ENCODE peak calls at places on chromosomes 11 and 22, in seven cellular contexts. One of them, this sample, is unnamed.

GRCh38 chr11:105862736-105863367 is 159.2 kb downstream of the MSANTD4 start:
- DNase-seq in activated CD4-positive, alpha-beta T cell treated with anti-CD3 and anti-CD28 coated beads for 24 hours: no peak
- DNase-seq in stimulated activated CD8-positive, alpha-beta memory T cell treated with anti-CD3 and anti-CD28 coated beads, Interleukin-15, amount 100 ng/mL, for 1 hour: no peak
- DNase-seq in NCI-H1092 treated with DMSO at 0.1 percent for 48 hours: peak
- DNase-seq in H1: no peak
- DNase-seq in HS-5: peak
- DNase-seq in colonic mucosa: no peak
- DNase-seq in this sample: peak

GRCh38 chr22:26709617-26710390 is 52.4 kb downstream of the MIAT start:
- DNase-seq in activated CD4-positive, alpha-beta T cell treated with anti-CD3 and anti-CD28 coated beads for 24 hours: no peak
- DNase-seq in stimulated activated CD8-positive, alpha-beta memory T cell treated with anti-CD3 and anti-CD28 coated beads, Interleukin-15, amount 100 ng/mL, for 1 hour: no peak
- DNase-seq in NCI-H1092 treated with DMSO at 0.1 percent for 48 hours: no peak
- DNase-seq in H1: no peak
- DNase-seq in HS-5: no peak
- DNase-seq in colonic mucosa: no peak
- DNase-seq in this sample: no peak

GRCh38 chr22:17918840-17919239 is 105.5 kb downstream of the MICAL3 start:
- DNase-seq in activated CD4-positive, alpha-beta T cell treated with anti-CD3 and anti-CD28 coated beads for 24 hours: no peak
- DNase-seq in stimulated activated CD8-positive, alpha-beta memory T cell treated with anti-CD3 and anti-CD28 coated beads, Interleukin-15, amount 100 ng/mL, for 1 hour: no peak
- DNase-seq in NCI-H1092 treated with DMSO at 0.1 percent for 48 hours: no peak
- DNase-seq in H1: no peak
- DNase-seq in HS-5: no peak
- DNase-seq in colonic mucosa: no peak
- DNase-seq in this sample: no peak

GRCh38 chr11:78912778-78913177 is 338.1 kb upstream of the NARS2 start:
- DNase-seq in activated CD4-positive, alpha-beta T cell treated with anti-CD3 and anti-CD28 coated beads for 24 hours: no peak
- DNase-seq in stimulated activated CD8-positive, alpha-beta memory T cell treated with anti-CD3 and anti-CD28 coated beads, Interleukin-15, amount 100 ng/mL, for 1 hour: no peak
- DNase-seq in NCI-H1092 treated with DMSO at 0.1 percent for 48 hours: no peak
- DNase-seq in H1: no peak
- DNase-seq in HS-5: no peak
- DNase-seq in colonic mucosa: no peak
- DNase-seq in this sample: no peak

GRCh38 chr22:37431811-37432707 is 4.8 kb upstream of the ELFN2 start:
- DNase-seq in activated CD4-positive, alpha-beta T cell treated with anti-CD3 and anti-CD28 coated beads for 24 hours: peak
- DNase-seq in stimulated activated CD8-positive, alpha-beta memory T cell treated with anti-CD3 and anti-CD28 coated beads, Interleukin-15, amount 100 ng/mL, for 1 hour: no peak
- DNase-seq in NCI-H1092 treated with DMSO at 0.1 percent for 48 hours: no peak
- DNase-seq in H1: no peak
- DNase-seq in HS-5: peak
- DNase-seq in colonic mucosa: no peak
- DNase-seq in this sample: no peak

GRCh38 chr22:24156146-24156914 is 25.0 kb upstream of the SUSD2 start:
- DNase-seq in activated CD4-positive, alpha-beta T cell treated with anti-CD3 and anti-CD28 coated beads for 24 hours: peak
- DNase-seq in stimulated activated CD8-positive, alpha-beta memory T cell treated with anti-CD3 and anti-CD28 coated beads, Interleukin-15, amount 100 ng/mL, for 1 hour: peak
- DNase-seq in NCI-H1092 treated with DMSO at 0.1 percent for 48 hours: peak
- DNase-seq in H1: peak
- DNase-seq in HS-5: no peak
- DNase-seq in colonic mucosa: peak
- DNase-seq in this sample: no peak

GRCh38 chr11:122598971-122599370 is 56.6 kb upstream of the UBASH3B start:
- DNase-seq in activated CD4-positive, alpha-beta T cell treated with anti-CD3 and anti-CD28 coated beads for 24 hours: no peak
- DNase-seq in stimulated activated CD8-positive, alpha-beta memory T cell treated with anti-CD3 and anti-CD28 coated beads, Interleukin-15, amount 100 ng/mL, for 1 hour: no peak
- DNase-seq in NCI-H1092 treated with DMSO at 0.1 percent for 48 hours: no peak
- DNase-seq in H1: no peak
- DNase-seq in HS-5: no peak
- DNase-seq in colonic mucosa: no peak
- DNase-seq in this sample: no peak

GRCh38 chr11:2772544-2773031 is 72.8 kb upstream of the KCNQ1OT1 start:
- DNase-seq in activated CD4-positive, alpha-beta T cell treated with anti-CD3 and anti-CD28 coated beads for 24 hours: no peak
- DNase-seq in stimulated activated CD8-positive, alpha-beta memory T cell treated with anti-CD3 and anti-CD28 coated beads, Interleukin-15, amount 100 ng/mL, for 1 hour: no peak
- DNase-seq in NCI-H1092 treated with DMSO at 0.1 percent for 48 hours: no peak
- DNase-seq in H1: no peak
- DNase-seq in HS-5: peak
- DNase-seq in colonic mucosa: peak
- DNase-seq in this sample: no peak

GRCh38 chr11:126318642-126319373 is 14.9 kb downstream of the DCPS start:
- DNase-seq in activated CD4-positive, alpha-beta T cell treated with anti-CD3 and anti-CD28 coated beads for 24 hours: no peak
- DNase-seq in stimulated activated CD8-positive, alpha-beta memory T cell treated with anti-CD3 and anti-CD28 coated beads, Interleukin-15, amount 100 ng/mL, for 1 hour: no peak
- DNase-seq in NCI-H1092 treated with DMSO at 0.1 percent for 48 hours: no peak
- DNase-seq in H1: no peak
- DNase-seq in HS-5: no peak
- DNase-seq in colonic mucosa: no peak
- DNase-seq in this sample: no peak

GRCh38 chr11:120289426-120289825 is 35.7 kb upstream of the TLCD5 start:
- DNase-seq in activated CD4-positive, alpha-beta T cell treated with anti-CD3 and anti-CD28 coated beads for 24 hours: no peak
- DNase-seq in stimulated activated CD8-positive, alpha-beta memory T cell treated with anti-CD3 and anti-CD28 coated beads, Interleukin-15, amount 100 ng/mL, for 1 hour: no peak
- DNase-seq in NCI-H1092 treated with DMSO at 0.1 percent for 48 hours: no peak
- DNase-seq in H1: no peak
- DNase-seq in HS-5: no peak
- DNase-seq in colonic mucosa: no peak
- DNase-seq in this sample: no peak

GRCh38 chr11:20077973-20078372 is 82.3 kb downstream of the DBX1 start:
- DNase-seq in activated CD4-positive, alpha-beta T cell treated with anti-CD3 and anti-CD28 coated beads for 24 hours: no peak
- DNase-seq in stimulated activated CD8-positive, alpha-beta memory T cell treated with anti-CD3 and anti-CD28 coated beads, Interleukin-15, amount 100 ng/mL, for 1 hour: no peak
- DNase-seq in NCI-H1092 treated with DMSO at 0.1 percent for 48 hours: no peak
- DNase-seq in H1: no peak
- DNase-seq in HS-5: no peak
- DNase-seq in colonic mucosa: no peak
- DNase-seq in this sample: no peak

GRCh38 chr22:49663311-49663711 is 164.4 kb downstream of the BRD1 start:
- DNase-seq in activated CD4-positive, alpha-beta T cell treated with anti-CD3 and anti-CD28 coated beads for 24 hours: no peak
- DNase-seq in stimulated activated CD8-positive, alpha-beta memory T cell treated with anti-CD3 and anti-CD28 coated beads, Interleukin-15, amount 100 ng/mL, for 1 hour: no peak
- DNase-seq in NCI-H1092 treated with DMSO at 0.1 percent for 48 hours: no peak
- DNase-seq in H1: no peak
- DNase-seq in HS-5: no peak
- DNase-seq in colonic mucosa: no peak
- DNase-seq in this sample: no peak

GRCh38 chr11:124070906-124071621 is 29.9 kb upstream of the OR10G7 start:
- DNase-seq in activated CD4-positive, alpha-beta T cell treated with anti-CD3 and anti-CD28 coated beads for 24 hours: peak
- DNase-seq in stimulated activated CD8-positive, alpha-beta memory T cell treated with anti-CD3 and anti-CD28 coated beads, Interleukin-15, amount 100 ng/mL, for 1 hour: peak
- DNase-seq in NCI-H1092 treated with DMSO at 0.1 percent for 48 hours: peak
- DNase-seq in H1: peak
- DNase-seq in HS-5: peak
- DNase-seq in colonic mucosa: peak
- DNase-seq in this sample: peak

GRCh38 chr11:95067042-95067827 is 516 bp downstream of the SRSF8 start:
- DNase-seq in activated CD4-positive, alpha-beta T cell treated with anti-CD3 and anti-CD28 coated beads for 24 hours: peak
- DNase-seq in stimulated activated CD8-positive, alpha-beta memory T cell treated with anti-CD3 and anti-CD28 coated beads, Interleukin-15, amount 100 ng/mL, for 1 hour: peak
- DNase-seq in NCI-H1092 treated with DMSO at 0.1 percent for 48 hours: peak
- DNase-seq in H1: peak
- DNase-seq in HS-5: peak
- DNase-seq in colonic mucosa: peak
- DNase-seq in this sample: peak

GRCh38 chr22:26259510-26259909 is 90.2 kb downstream of the SEZ6L start:
- DNase-seq in activated CD4-positive, alpha-beta T cell treated with anti-CD3 and anti-CD28 coated beads for 24 hours: no peak
- DNase-seq in stimulated activated CD8-positive, alpha-beta memory T cell treated with anti-CD3 and anti-CD28 coated beads, Interleukin-15, amount 100 ng/mL, for 1 hour: no peak
- DNase-seq in NCI-H1092 treated with DMSO at 0.1 percent for 48 hours: no peak
- DNase-seq in H1: peak
- DNase-seq in HS-5: no peak
- DNase-seq in colonic mucosa: no peak
- DNase-seq in this sample: no peak

GRCh38 chr11:129061466-129062194 is 119.0 kb upstream of the TP53AIP1 start:
- DNase-seq in activated CD4-positive, alpha-beta T cell treated with anti-CD3 and anti-CD28 coated beads for 24 hours: no peak
- DNase-seq in stimulated activated CD8-positive, alpha-beta memory T cell treated with anti-CD3 and anti-CD28 coated beads, Interleukin-15, amount 100 ng/mL, for 1 hour: no peak
- DNase-seq in NCI-H1092 treated with DMSO at 0.1 percent for 48 hours: no peak
- DNase-seq in H1: no peak
- DNase-seq in HS-5: no peak
- DNase-seq in colonic mucosa: no peak
- DNase-seq in this sample: no peak

GRCh38 chr22:28582806-28583205 is 96.8 kb downstream of the TTC28 start:
- DNase-seq in activated CD4-positive, alpha-beta T cell treated with anti-CD3 and anti-CD28 coated beads for 24 hours: no peak
- DNase-seq in stimulated activated CD8-positive, alpha-beta memory T cell treated with anti-CD3 and anti-CD28 coated beads, Interleukin-15, amount 100 ng/mL, for 1 hour: no peak
- DNase-seq in NCI-H1092 treated with DMSO at 0.1 percent for 48 hours: no peak
- DNase-seq in H1: no peak
- DNase-seq in HS-5: peak
- DNase-seq in colonic mucosa: no peak
- DNase-seq in this sample: no peak

GRCh38 chr11:16151138-16151537 is 205.2 kb downstream of the SOX6 start:
- DNase-seq in activated CD4-positive, alpha-beta T cell treated with anti-CD3 and anti-CD28 coated beads for 24 hours: no peak
- DNase-seq in stimulated activated CD8-positive, alpha-beta memory T cell treated with anti-CD3 and anti-CD28 coated beads, Interleukin-15, amount 100 ng/mL, for 1 hour: no peak
- DNase-seq in NCI-H1092 treated with DMSO at 0.1 percent for 48 hours: no peak
- DNase-seq in H1: no peak
- DNase-seq in HS-5: no peak
- DNase-seq in colonic mucosa: no peak
- DNase-seq in this sample: no peak

GRCh38 chr11:34274712-34275398 is 83.0 kb downstream of the ABTB2 start:
- DNase-seq in activated CD4-positive, alpha-beta T cell treated with anti-CD3 and anti-CD28 coated beads for 24 hours: no peak
- DNase-seq in stimulated activated CD8-positive, alpha-beta memory T cell treated with anti-CD3 and anti-CD28 coated beads, Interleukin-15, amount 100 ng/mL, for 1 hour: no peak
- DNase-seq in NCI-H1092 treated with DMSO at 0.1 percent for 48 hours: no peak
- DNase-seq in H1: no peak
- DNase-seq in HS-5: peak
- DNase-seq in colonic mucosa: peak
- DNase-seq in this sample: no peak

GRCh38 chr11:5234390-5234834 is at the start of gene HBD:
- DNase-seq in activated CD4-positive, alpha-beta T cell treated with anti-CD3 and anti-CD28 coated beads for 24 hours: no peak
- DNase-seq in stimulated activated CD8-positive, alpha-beta memory T cell treated with anti-CD3 and anti-CD28 coated beads, Interleukin-15, amount 100 ng/mL, for 1 hour: no peak
- DNase-seq in NCI-H1092 treated with DMSO at 0.1 percent for 48 hours: no peak
- DNase-seq in H1: no peak
- DNase-seq in HS-5: no peak
- DNase-seq in colonic mucosa: no peak
- DNase-seq in this sample: no peak

GRCh38 chr11:444397-445144 is 2.8 kb upstream of the ANO9 start:
- DNase-seq in activated CD4-positive, alpha-beta T cell treated with anti-CD3 and anti-CD28 coated beads for 24 hours: no peak
- DNase-seq in stimulated activated CD8-positive, alpha-beta memory T cell treated with anti-CD3 and anti-CD28 coated beads, Interleukin-15, amount 100 ng/mL, for 1 hour: no peak
- DNase-seq in NCI-H1092 treated with DMSO at 0.1 percent for 48 hours: peak
- DNase-seq in H1: no peak
- DNase-seq in HS-5: no peak
- DNase-seq in colonic mucosa: peak
- DNase-seq in this sample: no peak

GRCh38 chr22:17346578-17346977 is 22.7 kb upstream of the CECR2 start:
- DNase-seq in activated CD4-positive, alpha-beta T cell treated with anti-CD3 and anti-CD28 coated beads for 24 hours: no peak
- DNase-seq in stimulated activated CD8-positive, alpha-beta memory T cell treated with anti-CD3 and anti-CD28 coated beads, Interleukin-15, amount 100 ng/mL, for 1 hour: no peak
- DNase-seq in NCI-H1092 treated with DMSO at 0.1 percent for 48 hours: no peak
- DNase-seq in H1: no peak
- DNase-seq in HS-5: no peak
- DNase-seq in colonic mucosa: no peak
- DNase-seq in this sample: no peak

GRCh38 chr11:19275496-19275895 is 34.8 kb upstream of the E2F8 start:
- DNase-seq in activated CD4-positive, alpha-beta T cell treated with anti-CD3 and anti-CD28 coated beads for 24 hours: no peak
- DNase-seq in stimulated activated CD8-positive, alpha-beta memory T cell treated with anti-CD3 and anti-CD28 coated beads, Interleukin-15, amount 100 ng/mL, for 1 hour: no peak
- DNase-seq in NCI-H1092 treated with DMSO at 0.1 percent for 48 hours: no peak
- DNase-seq in H1: no peak
- DNase-seq in HS-5: no peak
- DNase-seq in colonic mucosa: no peak
- DNase-seq in this sample: no peak

GRCh38 chr22:22485524-22485923 is 23.0 kb downstream of the ZNF280B start:
- DNase-seq in activated CD4-positive, alpha-beta T cell treated with anti-CD3 and anti-CD28 coated beads for 24 hours: no peak
- DNase-seq in stimulated activated CD8-positive, alpha-beta memory T cell treated with anti-CD3 and anti-CD28 coated beads, Interleukin-15, amount 100 ng/mL, for 1 hour: no peak
- DNase-seq in NCI-H1092 treated with DMSO at 0.1 percent for 48 hours: no peak
- DNase-seq in H1: no peak
- DNase-seq in HS-5: no peak
- DNase-seq in colonic mucosa: no peak
- DNase-seq in this sample: no peak

GRCh38 chr11:33045551-33046255 is 6.3 kb downstream of the TCP11L1 start:
- DNase-seq in activated CD4-positive, alpha-beta T cell treated with anti-CD3 and anti-CD28 coated beads for 24 hours: no peak
- DNase-seq in stimulated activated CD8-positive, alpha-beta memory T cell treated with anti-CD3 and anti-CD28 coated beads, Interleukin-15, amount 100 ng/mL, for 1 hour: no peak
- DNase-seq in NCI-H1092 treated with DMSO at 0.1 percent for 48 hours: no peak
- DNase-seq in H1: no peak
- DNase-seq in HS-5: no peak
- DNase-seq in colonic mucosa: peak
- DNase-seq in this sample: no peak

GRCh38 chr11:115930276-115930675 is 426.1 kb upstream of the CADM1 start:
- DNase-seq in activated CD4-positive, alpha-beta T cell treated with anti-CD3 and anti-CD28 coated beads for 24 hours: no peak
- DNase-seq in stimulated activated CD8-positive, alpha-beta memory T cell treated with anti-CD3 and anti-CD28 coated beads, Interleukin-15, amount 100 ng/mL, for 1 hour: no peak
- DNase-seq in NCI-H1092 treated with DMSO at 0.1 percent for 48 hours: peak
- DNase-seq in H1: no peak
- DNase-seq in HS-5: no peak
- DNase-seq in colonic mucosa: no peak
- DNase-seq in this sample: no peak

GRCh38 chr11:67278939-67279588 is 10.0 kb upstream of the ANKRD13D start:
- DNase-seq in activated CD4-positive, alpha-beta T cell treated with anti-CD3 and anti-CD28 coated beads for 24 hours: no peak
- DNase-seq in stimulated activated CD8-positive, alpha-beta memory T cell treated with anti-CD3 and anti-CD28 coated beads, Interleukin-15, amount 100 ng/mL, for 1 hour: no peak
- DNase-seq in NCI-H1092 treated with DMSO at 0.1 percent for 48 hours: no peak
- DNase-seq in H1: no peak
- DNase-seq in HS-5: no peak
- DNase-seq in colonic mucosa: no peak
- DNase-seq in this sample: no peak

GRCh38 chr11:95596011-95596489 is 193.5 kb downstream of the FAM76B start:
- DNase-seq in activated CD4-positive, alpha-beta T cell treated with anti-CD3 and anti-CD28 coated beads for 24 hours: no peak
- DNase-seq in stimulated activated CD8-positive, alpha-beta memory T cell treated with anti-CD3 and anti-CD28 coated beads, Interleukin-15, amount 100 ng/mL, for 1 hour: no peak
- DNase-seq in NCI-H1092 treated with DMSO at 0.1 percent for 48 hours: no peak
- DNase-seq in H1: no peak
- DNase-seq in HS-5: no peak
- DNase-seq in colonic mucosa: no peak
- DNase-seq in this sample: no peak

GRCh38 chr22:43529954-43530863 is 118.4 kb downstream of the MPPED1 start:
- DNase-seq in activated CD4-positive, alpha-beta T cell treated with anti-CD3 and anti-CD28 coated beads for 24 hours: no peak
- DNase-seq in stimulated activated CD8-positive, alpha-beta memory T cell treated with anti-CD3 and anti-CD28 coated beads, Interleukin-15, amount 100 ng/mL, for 1 hour: no peak
- DNase-seq in NCI-H1092 treated with DMSO at 0.1 percent for 48 hours: no peak
- DNase-seq in H1: no peak
- DNase-seq in HS-5: no peak
- DNase-seq in colonic mucosa: no peak
- DNase-seq in this sample: no peak

GRCh38 chr22:45296628-45297297 is 12.0 kb downstream of the UPK3A start:
- DNase-seq in activated CD4-positive, alpha-beta T cell treated with anti-CD3 and anti-CD28 coated beads for 24 hours: no peak
- DNase-seq in stimulated activated CD8-positive, alpha-beta memory T cell treated with anti-CD3 and anti-CD28 coated beads, Interleukin-15, amount 100 ng/mL, for 1 hour: no peak
- DNase-seq in NCI-H1092 treated with DMSO at 0.1 percent for 48 hours: no peak
- DNase-seq in H1: no peak
- DNase-seq in HS-5: no peak
- DNase-seq in colonic mucosa: no peak
- DNase-seq in this sample: no peak

GRCh38 chr11:48237727-48238126 is 7.2 kb upstream of the OR4X2 start:
- DNase-seq in activated CD4-positive, alpha-beta T cell treated with anti-CD3 and anti-CD28 coated beads for 24 hours: no peak
- DNase-seq in stimulated activated CD8-positive, alpha-beta memory T cell treated with anti-CD3 and anti-CD28 coated beads, Interleukin-15, amount 100 ng/mL, for 1 hour: no peak
- DNase-seq in NCI-H1092 treated with DMSO at 0.1 percent for 48 hours: no peak
- DNase-seq in H1: no peak
- DNase-seq in HS-5: no peak
- DNase-seq in colonic mucosa: no peak
- DNase-seq in this sample: no peak

GRCh38 chr11:47611240-47611863 is 17.1 kb upstream of the C1QTNF4 start:
- DNase-seq in activated CD4-positive, alpha-beta T cell treated with anti-CD3 and anti-CD28 coated beads for 24 hours: no peak
- DNase-seq in stimulated activated CD8-positive, alpha-beta memory T cell treated with anti-CD3 and anti-CD28 coated beads, Interleukin-15, amount 100 ng/mL, for 1 hour: no peak
- DNase-seq in NCI-H1092 treated with DMSO at 0.1 percent for 48 hours: no peak
- DNase-seq in H1: no peak
- DNase-seq in HS-5: no peak
- DNase-seq in colonic mucosa: no peak
- DNase-seq in this sample: no peak

GRCh38 chr11:17421781-17422180 is 33.3 kb upstream of the KCNJ11 start:
- DNase-seq in activated CD4-positive, alpha-beta T cell treated with anti-CD3 and anti-CD28 coated beads for 24 hours: no peak
- DNase-seq in stimulated activated CD8-positive, alpha-beta memory T cell treated with anti-CD3 and anti-CD28 coated beads, Interleukin-15, amount 100 ng/mL, for 1 hour: no peak
- DNase-seq in NCI-H1092 treated with DMSO at 0.1 percent for 48 hours: no peak
- DNase-seq in H1: no peak
- DNase-seq in HS-5: no peak
- DNase-seq in colonic mucosa: no peak
- DNase-seq in this sample: no peak

GRCh38 chr22:25002241-25002985 is 49.9 kb downstream of the KIAA1671 start:
- DNase-seq in activated CD4-positive, alpha-beta T cell treated with anti-CD3 and anti-CD28 coated beads for 24 hours: no peak
- DNase-seq in stimulated activated CD8-positive, alpha-beta memory T cell treated with anti-CD3 and anti-CD28 coated beads, Interleukin-15, amount 100 ng/mL, for 1 hour: no peak
- DNase-seq in NCI-H1092 treated with DMSO at 0.1 percent for 48 hours: no peak
- DNase-seq in H1: no peak
- DNase-seq in HS-5: no peak
- DNase-seq in colonic mucosa: no peak
- DNase-seq in this sample: no peak